ENCODE peak calls at places on chromosomes 13 and 19, in nine cellular contexts. F is RCC 7860; O is activated naive CD4-positive, alpha-beta T cell treated with Interleukin-2 at 50 U/mL for 16 hours; X is amniotic stem cell; V is AG04449; Q is Daoy; D is KG1; A is foreskin fibroblast; U is omental fat pad. H is an unnamed sample.

GRCh38 chr13:108662528-108662927 is 33.1 kb downstream of the MYO16 start:
- DNase-seq in O (no peak), Q (no peak), V (no peak), D (no peak), U (no peak), F (no peak), A (no peak), X (no peak), H (no peak)

GRCh38 chr19:54937926-54938325 is 9.4 kb downstream of the NLRP7 start:
- DNase-seq in D (no peak), U (no peak), F (no peak), V (no peak), Q (no peak), X (no peak), O (no peak), A (no peak), H (peak; percentile 57)

GRCh38 chr19:35369522-35369921 is 1.3 kb upstream of the GPR42 start:
- DNase-seq in D (no peak), X (no peak), F (no peak), O (no peak), U (no peak), Q (no peak), V (no peak), A (no peak), H (no peak)

GRCh38 chr19:28466107-28467045 is 746.6 kb downstream of the UQCRFS1 start:
- DNase-seq in A (peak; percentile 18), V (no peak), O (peak; percentile 41), X (no peak), F (no peak), U (peak; percentile 69), D (peak; percentile 20), Q (peak; percentile 74), H (peak; percentile 77)

GRCh38 chr13:90947976-90948375 is 399.5 kb upstream of the MIR17HG start:
- DNase-seq in A (no peak), V (no peak), U (no peak), F (peak; percentile 70), X (no peak), D (no peak), O (no peak), Q (no peak), H (no peak)

GRCh38 chr19:13987101-13987890 is 18.8 kb downstream of the RFX1 start:
- DNase-seq in V (no peak), U (no peak), D (peak; percentile 61), Q (no peak), X (no peak), A (no peak), F (no peak), O (no peak), H (no peak)

GRCh38 chr13:91280806-91281205 is 66.7 kb upstream of the MIR17HG start:
- DNase-seq in U (no peak), Q (peak; percentile 2), X (no peak), V (no peak), A (no peak), D (no peak), O (no peak), F (no peak), H (no peak)

GRCh38 chr19:48635966-48636858 is 967 bp downstream of the DBP start:
- DNase-seq in X (no peak), U (no peak), D (no peak), Q (peak; percentile 9), O (peak; percentile 25), A (no peak), F (no peak), V (no peak), H (peak; percentile 54)

GRCh38 chr19:13825489-13826475 is 30.5 kb downstream of the ZSWIM4 start:
- DNase-seq in D (no peak), A (no peak), F (no peak), O (peak; percentile 10), U (no peak), X (no peak), V (no peak), Q (peak; percentile 63), H (no peak)

GRCh38 chr13:44904982-44905381 is 84.3 kb downstream of the NUFIP1 start:
- DNase-seq in F (no peak), U (no peak), X (peak; percentile 62), A (peak; percentile 95), D (no peak), Q (peak; percentile 60), V (peak; percentile 83), O (no peak), H (no peak)

GRCh38 chr19:46372901-46373572 is 26.1 kb downstream of the PPP5C start:
- DNase-seq in F (peak; percentile 11), A (peak; percentile 35), U (no peak), O (no peak), X (peak; percentile 15), D (no peak), Q (peak; percentile 54), V (no peak), H (no peak)

GRCh38 chr13:90443268-90443667 is 904.2 kb upstream of the MIR17HG start:
- DNase-seq in A (no peak), Q (no peak), X (no peak), V (no peak), F (peak; percentile 10), D (no peak), O (no peak), U (no peak), H (no peak)

GRCh38 chr13:30388401-30389283 is 33.7 kb upstream of the UBE2L5 start:
- DNase-seq in A (no peak), O (no peak), X (no peak), U (no peak), V (no peak), D (no peak), F (no peak), Q (no peak), H (no peak)

GRCh38 chr13:22111961-22112360 is 441.1 kb downstream of the FGF9 start:
- DNase-seq in O (no peak), D (no peak), X (no peak), Q (peak; percentile 29), A (no peak), V (no peak), F (no peak), U (no peak), H (no peak)

GRCh38 chr13:51614350-51614786 is 30.1 kb downstream of the WDFY2 start:
- DNase-seq in V (no peak), X (no peak), U (no peak), O (peak; percentile 40), Q (no peak), F (peak; percentile 33), A (peak; percentile 65), D (no peak), H (peak; percentile 69)

GRCh38 chr13:45229172-45229571 is 28.3 kb upstream of the KCTD4 start:
- DNase-seq in A (no peak), O (no peak), Q (no peak), U (no peak), D (no peak), V (no peak), X (no peak), F (no peak), H (no peak)

GRCh38 chr19:46958542-46958941 is 61.1 kb upstream of the NPAS1 start:
- DNase-seq in F (no peak), Q (no peak), D (no peak), X (no peak), V (no peak), A (peak; percentile 79), U (no peak), O (no peak), H (no peak)

GRCh38 chr13:38718374-38718773 is 31.5 kb downstream of the FREM2 start:
- DNase-seq in A (no peak), U (no peak), F (no peak), D (no peak), O (no peak), V (no peak), X (no peak), Q (no peak), H (no peak)

GRCh38 chr19:42270346-42271044 is 1.4 kb downstream of the CIC start:
- DNase-seq in U (no peak), O (peak; percentile 69), F (peak; percentile 61), Q (peak; percentile 81), V (no peak), X (no peak), A (peak; percentile 73), D (no peak), H (peak; percentile 81)

GRCh38 chr19:917323-918151 is at the start of gene KISS1R:
- DNase-seq in D (peak; percentile 7), O (no peak), V (no peak), A (no peak), Q (peak; percentile 61), U (no peak), X (no peak), F (no peak), H (peak; percentile 59)

GRCh38 chr13:41590122-41590521 is 132.8 kb downstream of the RGCC start:
- DNase-seq in O (no peak), F (no peak), D (no peak), X (no peak), Q (no peak), V (no peak), U (no peak), A (no peak), H (no peak)

H was measured in activated CD8-positive, alpha-beta T cell treated with anti-CD3 and anti-CD28 coated beads, Interleukin-2, amount 10 ng/mL, durations not matched to agents 7 days and 5 days.